ENCODE peak calls at places on chromosomes 3 and 15, in four cellular contexts. Z is fibroblast of lung, X is GM23338, P is gastrocnemius medialis. C is an unnamed sample.

GRCh38 chr3:169758353-169758994 is 6.4 kb downstream of the TERC start:
- DNase-seq in Z (no peak), P (no peak), X (no peak), C (no peak)

GRCh38 chr15:48177383-48177874 is 666 bp downstream of the MYEF2 start:
- DNase-seq in Z (peak; percentile 51), X (peak; percentile 51), P (no peak), C (no peak)

GRCh38 chr3:44415421-44415820 is 62.0 kb downstream of the ZNF445 start:
- DNase-seq in Z (no peak), P (no peak), X (no peak), C (peak; percentile 38)

GRCh38 chr3:158992466-158992865 is 190.6 kb downstream of the MFSD1 start:
- DNase-seq in X (no peak), Z (no peak), P (no peak), C (no peak)

GRCh38 chr3:102057781-102058421 is 208.6 kb downstream of the NFKBIZ start:
- DNase-seq in Z (no peak), X (no peak), P (no peak), C (no peak)

GRCh38 chr3:55725681-55726500 is 238.8 kb upstream of the WNT5A start:
- DNase-seq in P (no peak), Z (no peak), X (no peak), C (no peak)

GRCh38 chr3:22392286-22392685 is 641.3 kb upstream of the ZNF385D start:
- DNase-seq in P (no peak), X (no peak), Z (no peak), C (no peak)

GRCh38 chr3:119219069-119219468 is 21.6 kb downstream of the B4GALT4 start:
- DNase-seq in Z (no peak), P (no peak), X (no peak), C (no peak)

GRCh38 chr3:143601738-143602480 is 246.4 kb downstream of the SLC9A9 start:
- DNase-seq in Z (peak; percentile 79), X (peak; percentile 32), P (no peak), C (peak; percentile 54)

GRCh38 chr3:130748981-130749380 is 2.4 kb upstream of the PIK3R4 start:
- DNase-seq in P (no peak), X (no peak), Z (no peak), C (no peak)

GRCh38 chr3:52670621-52671521 is 14.8 kb downstream of the PBRM1 start:
- DNase-seq in Z (peak; percentile 100), P (peak; percentile 41), X (no peak), C (no peak)

GRCh38 chr3:129618901-129619671 is 12.6 kb upstream of the PLXND1 start:
- DNase-seq in X (no peak), Z (no peak), P (no peak), C (no peak)

GRCh38 chr15:47742742-47743141 is 25.4 kb downstream of the SEMA6D start:
- DNase-seq in X (peak; percentile 40), P (no peak), Z (no peak), C (no peak)

GRCh38 chr3:195143221-195143620 is 127.7 kb downstream of the XXYLT1 start:
- DNase-seq in X (no peak), P (no peak), Z (peak; percentile 48), C (no peak)

GRCh38 chr3:34635352-34635850 is 837.0 kb downstream of the PDCD6IP start:
- DNase-seq in X (no peak), Z (no peak), P (no peak), C (peak; percentile 39)

GRCh38 chr3:41580274-41580959 is 381.1 kb downstream of the CTNNB1 start:
- DNase-seq in P (no peak), Z (peak; percentile 32), X (peak; percentile 21), C (no peak)

GRCh38 chr3:19215427-19215826 is 67.1 kb downstream of the KCNH8 start:
- DNase-seq in P (no peak), X (no peak), Z (no peak), C (no peak)

GRCh38 chr15:65528461-65529060 is 1.7 kb upstream of the HACD3 start:
- DNase-seq in P (no peak), Z (no peak), X (peak; percentile 58), C (no peak)

GRCh38 chr3:152405915-152406802 is 137.4 kb downstream of the MBNL1 start:
- DNase-seq in Z (peak; percentile 97), P (peak; percentile 56), X (no peak), C (no peak)

GRCh38 chr15:55546718-55547117 is 38.7 kb upstream of the DNAAF4 start:
- DNase-seq in P (no peak), X (no peak), Z (peak; percentile 14), C (no peak)

GRCh38 chr3:171001957-171002694 is 24.4 kb downstream of the SLC2A2 start:
- DNase-seq in X (no peak), Z (peak; percentile 38), P (no peak), C (peak; percentile 73)

GRCh38 chr3:10804183-10804648 is 11.8 kb upstream of the SLC6A11 start:
- DNase-seq in X (no peak), P (no peak), Z (no peak), C (no peak)

GRCh38 chr15:36401586-36401966 is 177.8 kb upstream of the CDIN1 start:
- DNase-seq in P (no peak), Z (peak; percentile 23), X (no peak), C (no peak)

GRCh38 chr15:41908681-41909461 is 15.0 kb upstream of the SPTBN5 start:
- DNase-seq in Z (no peak), X (no peak), P (no peak), C (no peak)

GRCh38 chr3:61876797-61877196 is 315.4 kb downstream of the PTPRG start:
- DNase-seq in P (no peak), X (no peak), Z (peak; percentile 78), C (no peak)

GRCh38 chr3:15610083-15610482 is 8.5 kb downstream of the BTD start:
- DNase-seq in X (no peak), P (peak; percentile 96), Z (peak; percentile 86), C (peak; percentile 89)

GRCh38 chr3:49841126-49841525 is 15.2 kb downstream of the TRAIP start:
- DNase-seq in X (peak; percentile 78), Z (peak; percentile 28), P (no peak), C (no peak)

DNA sequence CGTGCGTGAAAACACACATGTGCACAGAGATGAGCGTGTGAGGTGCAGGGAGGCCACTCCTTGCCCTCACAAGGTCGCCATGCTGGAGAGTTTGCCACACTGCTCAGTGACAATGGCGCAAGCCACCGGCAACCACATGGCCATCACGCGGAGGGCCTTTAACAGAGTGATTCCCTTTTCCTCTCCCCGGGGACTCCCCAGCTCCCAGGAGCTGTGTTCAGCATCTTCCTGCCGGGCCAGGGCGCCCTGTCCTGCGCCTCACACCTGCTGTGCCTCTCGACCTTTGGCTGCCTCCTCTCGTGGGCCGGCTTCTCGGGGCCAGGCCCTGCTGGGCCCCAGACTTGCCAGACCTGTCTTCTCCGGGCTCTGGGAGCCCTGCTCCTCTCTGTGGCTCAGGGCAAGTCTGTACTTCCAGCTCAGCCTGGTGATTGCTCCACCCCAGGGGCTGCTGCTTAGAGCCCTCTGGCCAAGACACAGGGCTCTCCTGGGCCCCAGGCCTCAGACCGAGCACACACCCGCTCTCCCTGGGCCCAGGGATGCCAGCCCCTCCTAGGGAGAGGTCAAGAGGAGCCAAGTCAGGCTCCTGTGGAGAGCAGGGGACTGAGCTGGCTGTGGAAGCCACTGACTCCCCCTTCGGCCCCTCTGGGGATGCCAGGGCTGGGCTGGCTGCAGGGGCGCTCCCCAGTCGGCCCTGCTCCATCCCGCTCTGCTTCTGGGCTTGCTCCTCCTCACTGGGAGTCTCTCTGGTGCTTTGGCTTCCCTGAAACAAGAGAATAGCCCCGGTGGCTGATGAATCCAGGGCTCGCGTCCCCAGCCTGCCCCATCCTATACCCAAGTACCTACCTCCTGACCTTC is 5.6 kb downstream of the CCDC9B start:
- DNase-seq in P (peak; percentile 44), Z (no peak), X (no peak), C (no peak)
- H3K4me1 ChIP-seq in P (peaks cover 60% of the 10 kb centered on the region), Z (peaks cover 26% of the 10 kb centered on the region), X (peaks cover 4% of the 10 kb centered on the region), C (peaks cover 13% of the 10 kb centered on the region)

DNA sequence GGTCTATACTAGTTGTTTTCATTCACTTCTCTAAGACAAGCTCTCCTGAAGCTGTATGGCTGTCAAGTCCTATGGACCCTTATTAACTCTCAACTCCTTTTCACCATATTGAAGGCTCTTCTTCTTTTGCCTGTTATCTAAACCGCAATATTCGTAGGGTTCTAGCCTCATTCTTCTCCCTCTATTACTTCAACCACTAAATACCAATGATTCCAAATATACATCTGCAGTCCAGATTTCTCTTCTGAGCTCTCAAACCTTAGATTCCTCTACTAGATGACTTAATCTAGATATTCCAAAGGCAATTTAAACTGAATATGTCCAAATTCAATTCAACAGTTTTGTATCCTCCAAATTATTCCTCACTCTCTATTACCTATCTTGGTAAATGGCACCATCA is 24.6 kb downstream of the AQR start:
- DNase-seq in P (no peak), X (no peak), Z (no peak), C (no peak)
- H3K36me3 ChIP-seq in P (peaks cover 51% of the 10 kb centered on the region), X (peaks cover 31% of the 10 kb centered on the region), Z (no peaks in the 10 kb centered on the region), C (no peaks in the 10 kb centered on the region)

DNA sequence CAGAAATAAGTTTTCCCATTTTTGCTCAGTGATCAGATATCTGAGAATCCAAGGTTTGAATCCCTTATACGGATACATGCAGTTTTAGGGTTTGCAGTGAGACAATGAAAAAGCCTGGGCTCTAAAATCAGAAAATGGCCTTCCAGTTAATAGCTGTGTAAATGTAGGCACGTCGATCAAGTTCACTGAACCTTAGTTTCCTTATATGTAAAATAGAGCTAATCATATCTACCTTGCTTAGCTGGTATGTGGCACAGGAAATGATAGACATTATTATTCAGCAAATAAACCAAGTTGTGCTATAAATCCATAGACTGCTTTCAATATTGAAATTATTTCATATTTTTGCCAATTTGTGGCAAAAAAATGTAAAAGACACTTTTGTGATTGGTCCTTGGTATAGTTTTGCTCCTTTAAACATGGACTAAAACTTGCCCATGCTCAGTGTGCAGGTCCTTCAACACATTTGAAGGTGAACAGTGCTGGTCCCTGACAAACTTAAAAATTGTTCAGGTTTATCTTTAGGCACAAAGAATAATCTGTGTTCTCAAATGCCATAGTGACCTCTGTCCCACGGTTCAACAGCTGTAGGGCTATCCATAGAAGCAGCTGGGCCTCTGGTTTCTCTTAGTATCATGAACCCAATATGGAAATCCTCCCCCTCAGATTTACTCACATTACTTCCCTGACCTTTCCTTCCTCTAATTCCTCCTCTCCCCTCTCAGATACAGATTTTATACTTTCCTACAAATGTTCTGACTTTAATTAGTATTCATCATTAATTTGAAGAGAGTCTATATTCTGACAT is 51.0 kb downstream of the CCDC54 start:
- DNase-seq in P (no peak), Z (no peak), X (no peak), C (no peak)
- H3K4me1 ChIP-seq in P (peaks cover 7% of the 10 kb centered on the region), Z (peaks cover 10% of the 10 kb centered on the region), X (no peaks in the 10 kb centered on the region), C (no peaks in the 10 kb centered on the region)

DNA sequence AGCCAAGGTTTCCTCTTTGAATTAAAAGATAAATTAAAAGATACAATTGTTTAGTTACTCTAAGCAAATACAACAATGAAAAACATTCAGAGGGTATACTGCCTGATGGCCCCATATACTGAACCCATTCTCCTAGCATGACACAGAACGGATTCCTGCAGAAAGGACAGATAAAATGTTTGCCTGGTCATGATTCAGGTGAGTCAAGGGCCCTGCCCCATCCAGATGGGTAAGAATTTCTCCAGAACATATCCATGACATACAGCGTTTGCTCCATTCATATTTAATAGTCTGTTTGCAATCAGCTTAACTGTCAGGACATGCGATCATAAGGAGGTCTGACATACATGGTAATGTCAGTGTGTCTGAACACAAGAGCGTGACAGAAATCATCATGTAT is 8.6 kb downstream of the TMEM41A start:
- DNase-seq in P (no peak), Z (no peak), X (no peak), C (no peak)
- H3K36me3 ChIP-seq in P (peaks cover 77% of the 10 kb centered on the region), Z (peaks cover 8% of the 10 kb centered on the region), X (peaks cover 4% of the 10 kb centered on the region), C (peaks cover 8% of the 10 kb centered on the region)

DNA sequence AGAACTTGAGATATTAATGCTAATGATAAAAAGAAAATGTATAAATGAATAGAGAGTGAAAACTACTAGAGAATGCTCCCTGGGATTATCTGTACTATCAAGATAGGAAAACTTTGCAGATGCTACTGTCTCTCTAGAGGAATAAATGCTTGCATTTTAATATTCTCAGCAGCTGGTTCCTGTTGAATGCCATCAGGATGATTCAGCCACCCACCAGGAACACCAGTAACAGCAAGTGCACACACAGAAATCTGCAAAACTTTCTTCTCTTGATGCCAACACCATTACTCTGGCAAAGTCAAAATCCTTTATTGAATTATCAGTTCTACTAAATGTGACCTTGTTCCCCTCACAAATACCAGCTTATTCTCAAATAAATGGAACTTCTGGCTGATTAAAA is 148.4 kb downstream of the TIGIT start:
- DNase-seq in P (no peak), Z (peak; percentile 53), X (no peak), C (no peak)
- H3K4me1 ChIP-seq in P (peaks cover 92% of the 10 kb centered on the region), Z (peaks cover 12% of the 10 kb centered on the region), X (no peaks in the 10 kb centered on the region), C (no peaks in the 10 kb centered on the region)